ENCODE peak calls at places on chromosomes 7 and 10, in nine cellular contexts. X is cardiac muscle cell, B is brain microvascular endothelial cell, R is choroid plexus epithelial cell, H is OCI-LY7, J is tibial artery, U is gastrocnemius medialis, P is astrocyte, Y is uterus. G is an unnamed sample.

GRCh38 chr10:44817961-44818649 is 93.0 kb upstream of the TMEM72 start:
- DNase-seq in X (no peak), B (no peak), R (no peak), H (no peak), J (no peak), U (no peak), P (no peak), Y (no peak), G (no peak)

GRCh38 chr7:16753102-16753931 is at the start of gene TSPAN13:
- DNase-seq in X (peak; percentile 71), B (peak; percentile 68), R (peak; percentile 59), H (peak; percentile 86), J (peak; percentile 68), U (no peak), P (peak; percentile 71), Y (peak; percentile 36), G (peak; percentile 99)

GRCh38 chr7:151598045-151598444 is 78.3 kb upstream of the RHEB start:
- DNase-seq in X (peak; percentile 82), B (peak; percentile 95), R (peak; percentile 95), H (no peak), J (no peak), U (no peak), P (peak; percentile 96), Y (no peak), G (peak; percentile 73)

GRCh38 chr10:96578633-96579032 is 8.2 kb downstream of the TM9SF3 start:
- DNase-seq in X (no peak), B (no peak), R (no peak), H (no peak), J (no peak), U (no peak), P (no peak), Y (no peak), G (peak; percentile 54)

GRCh38 chr10:90944759-90945158 is 23.9 kb upstream of the ANKRD1 start:
- DNase-seq in X (no peak), B (no peak), R (no peak), H (no peak), J (no peak), U (no peak), P (no peak), Y (no peak), G (no peak)

GRCh38 chr7:22487978-22488642 is 11.9 kb downstream of the STEAP1B start:
- DNase-seq in X (no peak), B (no peak), R (no peak), H (no peak), J (no peak), U (no peak), P (no peak), Y (no peak), G (no peak)

GRCh38 chr10:101001225-101002035 is 1.8 kb downstream of the LZTS2 start:
- DNase-seq in X (peak; percentile 92), B (peak; percentile 90), R (peak; percentile 94), H (no peak), J (peak; percentile 97), U (peak; percentile 90), P (peak; percentile 89), Y (peak; percentile 90), G (peak; percentile 61)

GRCh38 chr10:125093199-125093841 is 67.0 kb downstream of the CTBP2 start:
- DNase-seq in X (peak; percentile 76), B (peak; percentile 71), R (peak; percentile 69), H (no peak), J (peak; percentile 89), U (peak; percentile 63), P (peak; percentile 60), Y (peak; percentile 71), G (peak; percentile 27)

GRCh38 chr10:102752266-102752930 is 8.7 kb downstream of the WBP1L start:
- DNase-seq in X (peak; percentile 84), B (peak; percentile 82), R (peak; percentile 67), H (no peak), J (peak; percentile 83), U (peak; percentile 25), P (peak; percentile 95), Y (peak; percentile 57), G (no peak)

GRCh38 chr10:11113156-11113555 is 95.5 kb downstream of the CELF2 start:
- DNase-seq in X (no peak), B (no peak), R (no peak), H (peak; percentile 38), J (no peak), U (no peak), P (no peak), Y (no peak), G (no peak)

GRCh38 chr7:148718431-148718830 is 19.7 kb downstream of the CUL1 start:
- DNase-seq in X (no peak), B (no peak), R (no peak), H (no peak), J (no peak), U (no peak), P (no peak), Y (no peak), G (no peak)

GRCh38 chr7:148714498-148714897 is 15.8 kb downstream of the CUL1 start:
- DNase-seq in X (no peak), B (no peak), R (no peak), H (no peak), J (no peak), U (no peak), P (no peak), Y (no peak), G (no peak)

GRCh38 chr7:148712610-148713330 is 14.1 kb downstream of the CUL1 start:
- DNase-seq in X (peak; percentile 14), B (no peak), R (no peak), H (peak; percentile 23), J (no peak), U (no peak), P (peak; percentile 45), Y (no peak), G (peak; percentile 38)

GRCh38 chr7:148717266-148717793 is 18.6 kb downstream of the CUL1 start:
- DNase-seq in X (no peak), B (no peak), R (no peak), H (no peak), J (no peak), U (no peak), P (no peak), Y (no peak), G (peak; percentile 31)

GRCh38 chr7:148715027-148715426 is 16.3 kb downstream of the CUL1 start:
- DNase-seq in X (no peak), B (no peak), R (no peak), H (peak; percentile 12), J (no peak), U (no peak), P (no peak), Y (no peak), G (peak; percentile 36)
- H3K4me3 ChIP-seq in X (no peak overlapping the region), B (no peak overlapping the region), R (no peak overlapping the region), H (peak overlapping the region; percentile 27), J (no peak overlapping the region), U (no peak overlapping the region), P (no peak overlapping the region), Y (no peak overlapping the region), G (no peak overlapping the region)

DNA sequence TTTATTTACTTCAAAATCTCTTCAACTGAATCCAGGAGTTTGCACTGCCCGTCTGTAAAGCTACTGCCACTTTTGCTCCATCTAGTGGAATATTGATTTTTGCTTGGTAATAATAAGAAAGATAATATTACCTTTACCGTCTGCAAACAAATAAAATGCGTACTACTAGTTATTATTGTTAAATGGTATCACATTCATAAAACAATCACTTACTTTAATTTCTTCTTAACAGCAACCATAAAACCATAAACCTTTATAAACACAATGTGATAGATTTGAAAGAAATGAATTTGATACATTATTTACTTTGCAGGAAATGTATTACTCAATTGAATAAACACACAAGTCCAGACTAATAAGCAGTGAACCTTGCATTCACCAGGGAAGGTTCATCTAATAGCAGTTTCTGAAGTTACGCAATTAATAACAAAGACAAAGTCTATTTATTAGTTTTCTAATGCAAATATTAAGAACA is 6.4 kb downstream of the AGMO start:
- DNase-seq in X (peak; percentile 33), B (peak; percentile 24), R (peak; percentile 75), H (no peak), J (no peak), U (no peak), P (no peak), Y (no peak), G (peak; percentile 81)
- TF ChIP-seq CTCF in X (peak; percentile 18), B (peak; percentile 54), R (peak; percentile 65), H (no peak), J (no peak), U (no peak), P (no peak), Y (no peak), G (peak; percentile 28)

GRCh38 chr7:42234736-42235135 is 2.3 kb downstream of the GLI3 start:
- DNase-seq in X (no peak), B (no peak), R (no peak), H (no peak), J (no peak), U (no peak), P (no peak), Y (no peak), G (no peak)
- H3K4me3 ChIP-seq in X (no peak overlapping the region), B (no peak overlapping the region), R (no peak overlapping the region), H (no peak overlapping the region), J (no peak overlapping the region), U (no peak overlapping the region), P (no peak overlapping the region), Y (peak overlapping the region; percentile 60), G (peak overlapping the region; percentile 14)

GRCh38 chr7:100119075-100119700 is at the start of the genes CNPY4 and TAF6:
- DNase-seq in X (peak; percentile 98), B (peak; percentile 92), R (peak; percentile 98), H (peak; percentile 98), J (peak; percentile 97), U (peak; percentile 92), P (peak; percentile 85), Y (peak; percentile 96), G (peak; percentile 96)
- TF ChIP-seq CTCF in X (no peak), B (no peak), R (no peak), H (no peak), J (peak; percentile 30), U (no peak), P (no peak), Y (no peak), G (peak; percentile 12)

GRCh38 chr10:34002896-34003295 is 668.4 kb upstream of the NRP1 start:
- DNase-seq in X (no peak), B (no peak), R (no peak), H (no peak), J (no peak), U (no peak), P (no peak), Y (no peak), G (no peak)

GRCh38 chr10:34006471-34006870 is 672.0 kb upstream of the NRP1 start:
- DNase-seq in X (no peak), B (no peak), R (peak; percentile 18), H (no peak), J (no peak), U (no peak), P (no peak), Y (no peak), G (no peak)

GRCh38 chr10:34001831-34002230 is 667.4 kb upstream of the NRP1 start:
- DNase-seq in X (no peak), B (no peak), R (no peak), H (no peak), J (no peak), U (no peak), P (no peak), Y (no peak), G (no peak)

GRCh38 chr10:34001087-34001580 is 666.7 kb upstream of the NRP1 start:
- DNase-seq in X (no peak), B (peak; percentile 31), R (peak; percentile 22), H (no peak), J (no peak), U (no peak), P (peak; percentile 8), Y (no peak), G (no peak)

GRCh38 chr10:34003561-34003960 is 669.1 kb upstream of the NRP1 start:
- DNase-seq in X (no peak), B (no peak), R (no peak), H (no peak), J (no peak), U (no peak), P (no peak), Y (no peak), G (no peak)
- H3K4me3 ChIP-seq in X (no peak overlapping the region), B (no peak overlapping the region), R (no peak overlapping the region), H (no peak overlapping the region), J (no peak overlapping the region), U (no peak overlapping the region), P (no peak overlapping the region), Y (no peak overlapping the region), G (no peak overlapping the region)

G was measured in epithelial cell of esophagus.